ENCODE peak calls at places on chromosomes 2 and 18, in four cellular contexts. Y is K562, Z is WTC11, I is HepG2. G is an unnamed sample.

GRCh38 chr2:67879586-67880290 is 183.1 kb downstream of the C1D start:
- DNase-seq in Y (no peak), Z (no peak), I (no peak), G (no peak)

GRCh38 chr18:68703326-68703725 is 11.6 kb downstream of the TMX3 start:
- DNase-seq in Y (no peak), I (no peak), Z (no peak), G (no peak)

GRCh38 chr18:58978916-58979315 is 114.2 kb downstream of the ZNF532 start:
- DNase-seq in Y (no peak), Z (no peak), I (no peak), G (no peak)

GRCh38 chr2:170814551-170815245 is 2.0 kb upstream of the GAD1 start:
- DNase-seq in Z (peak), Y (no peak), I (no peak), G (no peak)

GRCh38 chr18:58584219-58585127 is 44.4 kb downstream of the ALPK2 start:
- DNase-seq in Z (no peak), Y (no peak), I (no peak), G (no peak)

GRCh38 chr2:85278361-85278760 is 49.4 kb downstream of the TGOLN2 start:
- DNase-seq in Z (no peak), I (no peak), Y (no peak), G (no peak)

GRCh38 chr2:112433932-112434730 is 686 bp upstream of the RGPD8 start:
- DNase-seq in Y (no peak), I (no peak), Z (peak), G (no peak)

GRCh38 chr2:186573528-186573927 is 16.3 kb upstream of the ITGAV start:
- DNase-seq in I (no peak), Z (no peak), Y (no peak), G (no peak)

GRCh38 chr2:188196343-188197008 is 95.2 kb upstream of the GULP1 start:
- DNase-seq in I (no peak), Y (no peak), Z (no peak), G (no peak)

GRCh38 chr18:48238206-48238605 is 171.0 kb downstream of the ZBTB7C start:
- DNase-seq in Z (no peak), I (no peak), Y (no peak), G (no peak)

GRCh38 chr2:170840717-170841210 is 24.1 kb downstream of the GAD1 start:
- DNase-seq in I (no peak), Z (no peak), Y (no peak), G (no peak)

GRCh38 chr2:105181282-105181681 is 60.3 kb upstream of the GPR45 start:
- DNase-seq in I (no peak), Y (no peak), Z (no peak), G (no peak)

GRCh38 chr2:168035458-168035857 is 211.9 kb downstream of the STK39 start:
- DNase-seq in Z (no peak), I (no peak), Y (no peak), G (no peak)

GRCh38 chr18:30457156-30457555 is 585.4 kb downstream of the DSC3 start:
- DNase-seq in Y (no peak), Z (no peak), I (no peak), G (no peak)

GRCh38 chr18:74256190-74256589 is 35.6 kb downstream of the CYB5A start:
- DNase-seq in I (no peak), Y (no peak), Z (no peak), G (no peak)

GRCh38 chr2:217703102-217703501 is 299.7 kb downstream of the TNS1 start:
- DNase-seq in I (no peak), Z (no peak), Y (no peak), G (no peak)

GRCh38 chr18:22609642-22610041 is 191.9 kb upstream of the CTAGE1 start:
- DNase-seq in Y (peak), Z (no peak), I (peak), G (peak)

GRCh38 chr2:151238527-151239487 is 22.9 kb downstream of the RBM43 start:
- DNase-seq in Z (peak), Y (peak), I (peak), G (peak)

GRCh38 chr2:230814616-230815015 is 50.1 kb upstream of the ITM2C start:
- DNase-seq in I (peak), Z (no peak), Y (peak), G (peak)

GRCh38 chr2:12819721-12820120 is 103.0 kb downstream of the TRIB2 start:
- DNase-seq in I (no peak), Y (no peak), Z (no peak), G (no peak)

GRCh38 chr2:36975306-36975705 is 9.0 kb upstream of the STRN start:
- DNase-seq in I (no peak), Y (no peak), Z (no peak), G (no peak)

GRCh38 chr2:207046642-207047213 is 107.4 kb downstream of the CPO start:
- DNase-seq in I (no peak), Y (no peak), Z (no peak), G (no peak)

GRCh38 chr18:26457611-26458350 is 90.6 kb downstream of the KCTD1 start:
- DNase-seq in I (no peak), Z (peak), Y (peak), G (no peak)

GRCh38 chr2:16630463-16630862 is 35.2 kb downstream of the CYRIA start:
- DNase-seq in I (no peak), Z (no peak), Y (no peak), G (no peak)

GRCh38 chr2:218418717-218419458 is at the start of gene VIL1:
- DNase-seq in Y (no peak), I (peak), Z (no peak), G (no peak)

GRCh38 chr18:23154823-23155517 is 19.7 kb downstream of the CABLES1 start:
- DNase-seq in Y (no peak), I (no peak), Z (no peak), G (no peak)

GRCh38 chr2:5515693-5516092 is 176.5 kb upstream of the SOX11 start:
- DNase-seq in Z (no peak), I (no peak), Y (no peak), G (no peak)

GRCh38 chr2:162092656-162093556 is 18.9 kb upstream of the DPP4 start:
- DNase-seq in Z (no peak), Y (no peak), I (no peak), G (peak)

GRCh38 chr2:230828272-230828961 is 36.3 kb upstream of the ITM2C start:
- DNase-seq in Y (peak), Z (peak), I (no peak), G (no peak)

GRCh38 chr2:9206991-9207640 is 504 bp downstream of the ASAP2 start:
- DNase-seq in Y (no peak), I (no peak), Z (peak), G (peak)

GRCh38 chr2:68734688-68735525 is at the start of gene ARHGAP25:
- DNase-seq in I (no peak), Y (no peak), Z (no peak), G (no peak)

GRCh38 chr2:130327703-130328527 is 14.8 kb upstream of the IMP4 start:
- DNase-seq in Y (peak), Z (peak), I (peak), G (no peak)

GRCh38 chr18:39786477-39786876 is 2168.6 kb upstream of the PIK3C3 start:
- DNase-seq in I (no peak), Y (no peak), Z (no peak), G (no peak)

GRCh38 chr18:62767321-62767720 is 52.0 kb downstream of the PHLPP1 start:
- DNase-seq in I (no peak), Z (no peak), Y (no peak), G (no peak)

GRCh38 chr2:160994141-160995002 is 165.9 kb upstream of the TANK start:
- DNase-seq in Y (peak), Z (peak), I (peak), G (peak)

GRCh38 chr2:158099716-158100115 is 2.0 kb upstream of the UPP2 start:
- DNase-seq in I (peak), Z (no peak), Y (no peak), G (peak)

GRCh38 chr2:45577426-45577825 is 33.6 kb downstream of the SRBD1 start:
- DNase-seq in I (no peak), Z (no peak), Y (no peak), G (no peak)

GRCh38 chr2:225137971-225138370 is 95.7 kb upstream of the DOCK10 start:
- DNase-seq in I (no peak), Y (no peak), Z (no peak), G (no peak)

GRCh38 chr2:120132691-120133090 is 90.5 kb downstream of the TMEM185B start:
- DNase-seq in Z (no peak), Y (no peak), I (no peak), G (no peak)

DNA sequence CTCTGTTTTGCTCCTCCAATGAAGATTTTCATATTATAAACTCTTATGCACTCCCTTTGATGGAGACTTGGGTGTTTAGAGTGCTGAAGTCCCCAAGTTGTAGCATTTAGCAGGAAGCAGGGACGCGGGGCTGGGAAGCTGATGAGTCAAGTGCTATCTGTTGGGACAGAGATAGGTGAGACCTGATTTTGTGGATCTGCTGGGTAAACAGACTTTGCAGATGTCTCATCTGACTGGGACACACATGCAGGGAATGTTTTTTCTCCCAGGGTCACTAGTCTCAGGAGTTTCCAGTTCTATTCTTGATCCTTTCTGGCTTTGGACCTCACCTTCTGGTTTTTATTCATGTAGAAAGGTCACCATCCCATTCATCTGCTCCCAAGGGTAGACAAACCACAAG is 79.7 kb upstream of the ACAA2 start:
- DNase-seq in I (peak), Z (no peak), Y (no peak), G (no peak)
- TF ChIP-seq HMGXB4 in I (no peak), Z (no peak), Y (no peak), G (no peak)

GRCh38 chr2:47520825-47521665 is 118.1 kb downstream of the MSH2 start:
- DNase-seq in Z (peak), Y (no peak), I (no peak), G (peak)
- TF ChIP-seq HMGXB4 in Z (peak), Y (no peak), I (no peak), G (no peak)

DNA sequence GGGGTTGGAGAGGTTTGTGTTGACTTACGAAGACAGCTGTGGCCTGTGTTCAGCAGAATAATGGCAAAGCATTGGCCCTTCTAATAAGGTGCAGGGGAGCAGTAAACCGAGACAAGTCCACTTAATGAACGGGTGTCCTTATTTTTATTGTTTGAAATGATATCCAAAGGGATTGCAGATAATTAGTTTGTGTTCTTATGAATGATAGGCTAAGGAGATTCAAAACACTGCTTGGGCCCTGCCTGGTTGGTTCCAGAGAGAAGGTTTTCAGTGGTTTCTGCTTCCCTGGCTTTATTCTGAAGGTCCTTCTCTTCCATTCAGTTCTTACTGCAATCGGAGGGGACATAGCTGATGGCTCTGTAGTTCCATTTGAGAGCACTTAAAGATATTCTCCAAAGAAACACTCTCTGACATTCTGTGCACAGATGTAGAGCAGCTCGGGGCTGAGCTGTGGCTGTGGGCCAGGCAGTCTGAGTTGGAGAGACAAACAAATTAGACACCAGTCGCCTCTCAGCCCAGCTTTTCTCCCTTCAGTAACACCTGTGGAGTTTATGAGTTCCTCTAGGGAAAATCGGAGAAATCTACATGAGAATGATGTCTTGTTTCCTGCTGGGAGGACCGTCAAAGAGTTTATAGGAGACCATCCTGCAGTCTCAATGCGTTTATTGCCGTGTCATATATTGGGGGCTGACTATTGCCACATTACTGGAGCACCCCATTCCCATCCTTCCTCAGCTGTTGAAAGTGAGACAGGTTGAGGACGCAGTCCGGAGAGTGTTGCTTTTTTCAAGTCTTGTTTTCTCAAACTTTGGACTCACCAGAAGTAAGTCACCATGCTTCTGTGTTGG is 6.5 kb downstream of the GREB1 start:
- DNase-seq in Z (no peak), Y (no peak), I (no peak), G (no peak)
- TF ChIP-seq HMGXB4 in Z (no peak), Y (no peak), I (no peak), G (no peak)

GRCh38 chr2:149049142-149049541 is 10.6 kb downstream of the LYPD6B start:
- DNase-seq in Y (no peak), I (no peak), Z (no peak), G (no peak)
- TF ChIP-seq HMGXB4 in Y (no peak), I (no peak), Z (no peak), G (no peak)

GRCh38 chr2:237304763-237305514 is 109.0 kb downstream of the COL6A3 start:
- DNase-seq in I (no peak), Y (no peak), Z (no peak), G (no peak)
- TF ChIP-seq HMGXB4 in I (no peak), Y (no peak), Z (no peak), G (no peak)

GRCh38 chr18:69898241-69898861 is 49.3 kb downstream of the CD226 start:
- DNase-seq in Z (no peak), I (peak), Y (no peak), G (no peak)
- TF ChIP-seq HMGXB4 in Z (no peak), I (no peak), Y (no peak), G (no peak)

DNA sequence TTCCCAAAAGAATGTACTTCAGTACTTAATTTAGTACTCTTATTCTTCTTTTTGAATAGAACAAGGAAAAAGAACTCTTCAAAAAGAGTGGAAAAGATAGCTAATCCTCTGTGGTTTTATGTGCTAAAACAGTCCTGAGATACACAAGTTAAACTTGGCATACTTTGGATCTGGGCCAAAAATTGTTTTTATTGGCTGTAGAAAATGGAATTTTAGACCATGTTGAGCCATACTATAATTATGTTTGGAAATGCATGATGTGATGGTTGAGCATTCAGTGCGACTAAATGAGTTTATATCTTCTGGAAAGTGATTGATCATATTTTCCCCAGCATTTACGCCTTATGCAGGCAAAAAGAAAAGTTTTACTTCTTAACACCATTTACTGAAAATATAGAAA is 18.0 kb upstream of the PDE1A start:
- DNase-seq in I (no peak), Y (no peak), Z (no peak), G (no peak)
- TF ChIP-seq HMGXB4 in I (no peak), Y (no peak), Z (no peak), G (no peak)

DNA sequence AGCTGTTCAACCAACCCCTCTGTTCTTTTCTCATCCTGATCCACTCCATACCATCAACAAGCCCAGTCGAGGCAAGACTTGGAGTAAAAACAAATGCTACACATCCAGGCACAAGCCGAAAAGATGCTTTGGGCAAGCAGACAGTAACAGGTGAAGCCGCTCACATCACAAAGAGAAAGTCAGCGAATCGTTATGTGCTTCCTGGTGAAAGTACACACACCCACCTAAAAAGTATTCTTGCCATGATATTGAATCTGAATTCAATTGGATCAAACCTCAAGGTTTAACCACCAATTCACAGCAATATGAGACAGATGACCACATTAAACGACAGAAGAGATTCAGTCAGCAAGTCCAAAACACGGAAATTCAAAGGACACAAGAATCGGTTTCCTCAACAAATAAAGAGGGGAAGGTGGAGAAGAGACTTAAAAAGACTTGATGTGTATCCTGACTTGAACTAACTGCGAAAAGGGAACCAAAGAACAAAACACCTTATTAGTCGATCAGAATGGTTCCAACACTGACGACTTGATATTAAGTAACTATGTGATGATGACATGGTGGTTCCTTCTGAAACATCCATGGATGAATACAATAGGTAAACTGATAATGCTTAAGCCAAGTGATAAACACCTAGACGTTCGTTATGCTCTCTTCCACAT is 1.1 kb downstream of the TTC32 start:
- DNase-seq in Z (no peak), Y (peak), I (peak), G (peak)
- TF ChIP-seq HMGXB4 in Z (no peak), Y (no peak), I (no peak), G (no peak)

G was measured in A549.